ENCODE peak calls at places on chromosomes 2 and 18, in ten cellular contexts. One of them, this sample, is unnamed.
A peak's percentile ranks its signal among the peaks of the same experiment; 100 is the strongest.

GRCh38 chr2:101718993-101719571 is 21.6 kb downstream of the MAP4K4 start:
- DNase-seq in A549: no peak
- DNase-seq in retinal pigment epithelial cell: no peak
- DNase-seq in GM06990: no peak
- DNase-seq in cardiac fibroblast: no peak
- DNase-seq in kidney: no peak
- DNase-seq in astrocyte of the spinal cord: no peak
- DNase-seq in lower leg skin: no peak
- DNase-seq in pancreas: no peak
- DNase-seq in CD4-positive, CD25-positive, alpha-beta regulatory T cell: no peak
- DNase-seq in this sample: no peak

GRCh38 chr2:187220100-187220499 is 228.0 kb downstream of the CALCRL start:
- DNase-seq in astrocyte of the spinal cord: no peak
- DNase-seq in A549: no peak
- DNase-seq in CD4-positive, CD25-positive, alpha-beta regulatory T cell: no peak
- DNase-seq in GM06990: no peak
- DNase-seq in retinal pigment epithelial cell: no peak
- DNase-seq in kidney: no peak
- DNase-seq in lower leg skin: no peak
- DNase-seq in pancreas: no peak
- DNase-seq in cardiac fibroblast: no peak
- DNase-seq in this sample: no peak

GRCh38 chr2:70978388-70979357 is at the start of gene ANKRD53:
- DNase-seq in cardiac fibroblast: peak; percentile 56
- DNase-seq in pancreas: peak; percentile 82
- DNase-seq in A549: no peak
- DNase-seq in GM06990: peak; percentile 41
- DNase-seq in lower leg skin: peak; percentile 91
- DNase-seq in CD4-positive, CD25-positive, alpha-beta regulatory T cell: peak; percentile 26
- DNase-seq in retinal pigment epithelial cell: no peak
- DNase-seq in astrocyte of the spinal cord: peak; percentile 13
- DNase-seq in kidney: peak; percentile 86
- DNase-seq in this sample: no peak

GRCh38 chr2:209577376-209578357 is 153.8 kb downstream of the MAP2 start:
- DNase-seq in lower leg skin: no peak
- DNase-seq in A549: peak; percentile 12
- DNase-seq in astrocyte of the spinal cord: peak; percentile 28
- DNase-seq in kidney: no peak
- DNase-seq in GM06990: no peak
- DNase-seq in cardiac fibroblast: peak; percentile 43
- DNase-seq in pancreas: no peak
- DNase-seq in retinal pigment epithelial cell: no peak
- DNase-seq in CD4-positive, CD25-positive, alpha-beta regulatory T cell: no peak
- DNase-seq in this sample: no peak

GRCh38 chr18:8882632-8883408 is 177.5 kb downstream of the MTCL1 start:
- DNase-seq in pancreas: no peak
- DNase-seq in kidney: no peak
- DNase-seq in GM06990: no peak
- DNase-seq in CD4-positive, CD25-positive, alpha-beta regulatory T cell: no peak
- DNase-seq in lower leg skin: no peak
- DNase-seq in A549: peak; percentile 51
- DNase-seq in astrocyte of the spinal cord: no peak
- DNase-seq in cardiac fibroblast: no peak
- DNase-seq in retinal pigment epithelial cell: no peak
- DNase-seq in this sample: no peak

GRCh38 chr2:166197446-166197845 is 69.6 kb upstream of the SCN1A start:
- DNase-seq in cardiac fibroblast: peak; percentile 75
- DNase-seq in astrocyte of the spinal cord: no peak
- DNase-seq in GM06990: no peak
- DNase-seq in lower leg skin: no peak
- DNase-seq in pancreas: no peak
- DNase-seq in A549: no peak
- DNase-seq in CD4-positive, CD25-positive, alpha-beta regulatory T cell: no peak
- DNase-seq in retinal pigment epithelial cell: no peak
- DNase-seq in kidney: no peak
- DNase-seq in this sample: no peak

GRCh38 chr2:558302-558642 is 118.9 kb downstream of the TMEM18 start:
- DNase-seq in lower leg skin: no peak
- DNase-seq in cardiac fibroblast: no peak
- DNase-seq in kidney: no peak
- DNase-seq in GM06990: no peak
- DNase-seq in astrocyte of the spinal cord: no peak
- DNase-seq in retinal pigment epithelial cell: no peak
- DNase-seq in A549: no peak
- DNase-seq in CD4-positive, CD25-positive, alpha-beta regulatory T cell: no peak
- DNase-seq in pancreas: no peak
- DNase-seq in this sample: no peak

GRCh38 chr18:13221821-13222220 is 3.3 kb downstream of the LDLRAD4 start:
- DNase-seq in astrocyte of the spinal cord: peak; percentile 38
- DNase-seq in pancreas: no peak
- DNase-seq in CD4-positive, CD25-positive, alpha-beta regulatory T cell: no peak
- DNase-seq in GM06990: no peak
- DNase-seq in retinal pigment epithelial cell: no peak
- DNase-seq in kidney: peak; percentile 93
- DNase-seq in A549: no peak
- DNase-seq in cardiac fibroblast: peak; percentile 33
- DNase-seq in lower leg skin: peak; percentile 86
- DNase-seq in this sample: no peak

GRCh38 chr18:31233550-31234306 is 71.1 kb upstream of the DSC1 start:
- DNase-seq in pancreas: peak; percentile 15
- DNase-seq in kidney: no peak
- DNase-seq in cardiac fibroblast: no peak
- DNase-seq in retinal pigment epithelial cell: no peak
- DNase-seq in CD4-positive, CD25-positive, alpha-beta regulatory T cell: no peak
- DNase-seq in GM06990: no peak
- DNase-seq in astrocyte of the spinal cord: no peak
- DNase-seq in lower leg skin: no peak
- DNase-seq in A549: no peak
- DNase-seq in this sample: no peak

GRCh38 chr2:196233033-196233807 is 61.8 kb upstream of the STK17B start:
- DNase-seq in astrocyte of the spinal cord: peak; percentile 92
- DNase-seq in kidney: no peak
- DNase-seq in lower leg skin: no peak
- DNase-seq in retinal pigment epithelial cell: peak; percentile 55
- DNase-seq in A549: peak; percentile 49
- DNase-seq in cardiac fibroblast: peak; percentile 76
- DNase-seq in GM06990: no peak
- DNase-seq in pancreas: peak; percentile 65
- DNase-seq in CD4-positive, CD25-positive, alpha-beta regulatory T cell: no peak
- DNase-seq in this sample: no peak

GRCh38 chr18:48831802-48832201 is 119.0 kb downstream of the SMAD7 start:
- DNase-seq in kidney: no peak
- DNase-seq in GM06990: no peak
- DNase-seq in A549: no peak
- DNase-seq in retinal pigment epithelial cell: no peak
- DNase-seq in cardiac fibroblast: no peak
- DNase-seq in CD4-positive, CD25-positive, alpha-beta regulatory T cell: no peak
- DNase-seq in lower leg skin: no peak
- DNase-seq in astrocyte of the spinal cord: no peak
- DNase-seq in pancreas: no peak
- DNase-seq in this sample: no peak

DNA sequence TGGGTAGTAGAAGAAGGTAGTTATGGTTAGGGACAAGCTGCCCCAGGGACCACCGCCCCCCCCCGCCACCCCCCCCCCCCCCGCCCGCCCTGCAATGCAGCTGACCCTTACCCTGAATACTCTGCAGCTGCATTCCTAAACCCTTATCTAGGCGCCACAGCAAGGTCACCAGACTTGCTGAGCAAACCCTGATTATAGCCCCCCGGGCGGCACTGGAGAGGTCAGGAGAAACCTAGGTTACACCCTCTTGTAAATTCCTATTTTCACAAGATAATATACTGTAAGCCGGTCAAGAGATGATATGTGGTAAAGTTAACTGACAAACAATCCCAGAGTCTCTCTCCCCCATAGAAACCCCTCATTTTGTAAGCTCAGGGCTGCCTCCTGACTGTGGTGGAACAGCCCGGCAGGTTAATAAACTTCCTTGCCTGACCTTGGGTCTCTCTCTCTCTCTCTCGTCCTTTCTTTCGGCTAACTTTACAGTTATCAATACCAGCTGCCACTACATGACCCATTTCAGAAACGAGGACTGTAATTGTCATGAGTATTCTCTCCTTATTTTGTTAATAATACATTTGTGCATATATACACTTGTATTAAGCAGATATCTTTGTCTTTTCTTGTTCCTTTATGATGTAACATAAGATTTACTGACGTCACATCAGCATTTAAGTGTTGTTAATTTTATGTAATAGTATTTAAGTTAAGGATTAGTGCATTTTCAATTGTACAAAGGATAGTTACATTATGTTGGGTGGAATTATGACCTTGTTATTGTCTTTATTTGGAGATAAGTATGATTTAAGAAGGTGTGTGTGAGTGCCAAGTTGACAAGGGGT is 22.8 kb upstream of the SMAD4 start:
- DNase-seq in CD4-positive, CD25-positive, alpha-beta regulatory T cell: no peak
- DNase-seq in cardiac fibroblast: no peak
- DNase-seq in A549: no peak
- DNase-seq in lower leg skin: no peak
- DNase-seq in kidney: no peak
- DNase-seq in astrocyte of the spinal cord: no peak
- DNase-seq in pancreas: no peak
- DNase-seq in GM06990: no peak
- DNase-seq in retinal pigment epithelial cell: no peak
- DNase-seq in this sample: no peak
- H3K4me3 ChIP-seq in CD4-positive, CD25-positive, alpha-beta regulatory T cell: no peak overlapping the region
- H3K4me3 ChIP-seq in cardiac fibroblast: no peak overlapping the region
- H3K4me3 ChIP-seq in A549: no peak overlapping the region
- H3K4me3 ChIP-seq in lower leg skin: no peak overlapping the region
- H3K4me3 ChIP-seq in kidney: no peak overlapping the region
- H3K4me3 ChIP-seq in astrocyte of the spinal cord: no peak overlapping the region
- H3K4me3 ChIP-seq in pancreas: no peak overlapping the region
- H3K4me3 ChIP-seq in GM06990: no peak overlapping the region
- H3K4me3 ChIP-seq in retinal pigment epithelial cell: no peak overlapping the region
- H3K4me3 ChIP-seq in this sample: no peak overlapping the region

DNA sequence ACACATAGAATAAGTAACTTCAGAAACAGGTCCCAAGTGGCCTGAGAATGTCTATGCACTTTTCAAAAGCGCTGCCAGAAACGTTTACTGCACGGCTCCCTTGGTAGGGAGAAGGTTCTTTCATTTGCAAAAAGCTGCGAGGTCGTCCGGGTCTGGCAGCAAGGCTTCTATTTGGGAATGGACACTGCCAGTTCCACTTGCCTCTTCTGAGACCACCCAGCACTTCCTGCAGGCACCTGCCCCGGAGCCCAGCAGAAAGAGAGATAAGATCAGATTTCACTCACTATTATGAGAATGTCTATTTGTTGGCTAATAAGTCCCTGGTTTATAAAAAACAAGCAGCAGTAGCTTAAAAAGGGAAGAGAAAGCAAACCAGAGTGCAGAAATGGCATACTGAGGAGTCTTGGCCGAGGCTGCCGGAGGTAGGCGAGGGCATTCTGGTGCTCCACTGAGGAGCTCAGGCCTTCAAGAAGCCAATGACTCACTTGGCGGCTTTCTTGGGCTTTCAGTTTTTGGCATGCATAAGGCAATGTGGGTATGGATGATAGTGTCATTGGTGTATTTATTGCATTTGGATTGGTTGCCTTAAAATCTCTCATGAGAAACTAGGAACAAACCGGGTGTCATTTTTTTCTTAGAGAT is 119.4 kb upstream of the ARL5A start:
- DNase-seq in retinal pigment epithelial cell: peak; percentile 21
- DNase-seq in GM06990: peak; percentile 13
- DNase-seq in astrocyte of the spinal cord: peak; percentile 5
- DNase-seq in CD4-positive, CD25-positive, alpha-beta regulatory T cell: no peak
- DNase-seq in kidney: no peak
- DNase-seq in cardiac fibroblast: peak; percentile 8
- DNase-seq in A549: no peak
- DNase-seq in lower leg skin: no peak
- DNase-seq in pancreas: peak; percentile 17
- DNase-seq in this sample: no peak
- H3K4me3 ChIP-seq in retinal pigment epithelial cell: no peak overlapping the region
- H3K4me3 ChIP-seq in GM06990: no peak overlapping the region
- H3K4me3 ChIP-seq in astrocyte of the spinal cord: no peak overlapping the region
- H3K4me3 ChIP-seq in CD4-positive, CD25-positive, alpha-beta regulatory T cell: no peak overlapping the region
- H3K4me3 ChIP-seq in kidney: peak overlapping the region; percentile 60
- H3K4me3 ChIP-seq in cardiac fibroblast: no peak overlapping the region
- H3K4me3 ChIP-seq in A549: no peak overlapping the region
- H3K4me3 ChIP-seq in lower leg skin: no peak overlapping the region
- H3K4me3 ChIP-seq in pancreas: no peak overlapping the region
- H3K4me3 ChIP-seq in this sample: no peak overlapping the region

DNA sequence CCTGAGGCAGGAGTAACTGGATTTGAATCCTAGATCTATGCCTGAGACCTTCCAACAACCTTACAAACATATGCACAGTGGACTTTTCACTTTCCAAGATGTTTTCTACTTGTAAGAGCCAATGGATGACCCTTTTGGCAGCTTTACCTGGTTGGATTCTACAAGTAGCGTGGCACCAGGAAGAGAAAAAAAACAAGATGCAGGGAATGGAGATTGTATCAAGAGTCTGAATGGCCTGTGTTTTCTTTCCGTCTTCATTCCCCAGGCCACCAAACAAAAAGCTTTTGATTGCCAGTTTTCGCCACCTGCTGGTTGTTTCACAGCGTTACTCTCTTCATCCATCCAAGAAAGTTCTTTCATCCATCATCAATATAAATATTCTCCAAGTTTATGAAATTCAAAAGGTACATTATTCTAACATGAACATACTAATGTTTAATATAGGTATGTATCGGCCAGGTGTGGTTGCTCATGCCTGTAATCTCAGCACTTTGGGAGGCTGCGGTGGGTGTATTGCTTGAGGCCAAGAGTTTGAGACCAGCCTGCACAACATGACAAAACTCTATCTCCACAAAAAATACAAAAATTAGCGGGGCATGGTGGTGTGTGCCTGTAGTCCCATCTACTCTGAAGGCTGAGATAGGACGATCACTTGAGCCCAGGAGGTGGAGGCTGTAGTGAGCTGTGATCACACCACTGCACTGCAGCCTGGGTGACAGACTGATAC is 3.5 kb upstream of the BCL2 start:
- DNase-seq in CD4-positive, CD25-positive, alpha-beta regulatory T cell: peak; percentile 42
- DNase-seq in A549: peak; percentile 68
- DNase-seq in kidney: no peak
- DNase-seq in retinal pigment epithelial cell: no peak
- DNase-seq in pancreas: peak; percentile 61
- DNase-seq in lower leg skin: no peak
- DNase-seq in astrocyte of the spinal cord: peak; percentile 71
- DNase-seq in cardiac fibroblast: peak; percentile 86
- DNase-seq in GM06990: no peak
- DNase-seq in this sample: peak; percentile 32
- H3K4me3 ChIP-seq in CD4-positive, CD25-positive, alpha-beta regulatory T cell: no peak overlapping the region
- H3K4me3 ChIP-seq in A549: no peak overlapping the region
- H3K4me3 ChIP-seq in kidney: no peak overlapping the region
- H3K4me3 ChIP-seq in retinal pigment epithelial cell: no peak overlapping the region
- H3K4me3 ChIP-seq in pancreas: no peak overlapping the region
- H3K4me3 ChIP-seq in lower leg skin: no peak overlapping the region
- H3K4me3 ChIP-seq in astrocyte of the spinal cord: no peak overlapping the region
- H3K4me3 ChIP-seq in cardiac fibroblast: no peak overlapping the region
- H3K4me3 ChIP-seq in GM06990: no peak overlapping the region
- H3K4me3 ChIP-seq in this sample: no peak overlapping the region

DNA sequence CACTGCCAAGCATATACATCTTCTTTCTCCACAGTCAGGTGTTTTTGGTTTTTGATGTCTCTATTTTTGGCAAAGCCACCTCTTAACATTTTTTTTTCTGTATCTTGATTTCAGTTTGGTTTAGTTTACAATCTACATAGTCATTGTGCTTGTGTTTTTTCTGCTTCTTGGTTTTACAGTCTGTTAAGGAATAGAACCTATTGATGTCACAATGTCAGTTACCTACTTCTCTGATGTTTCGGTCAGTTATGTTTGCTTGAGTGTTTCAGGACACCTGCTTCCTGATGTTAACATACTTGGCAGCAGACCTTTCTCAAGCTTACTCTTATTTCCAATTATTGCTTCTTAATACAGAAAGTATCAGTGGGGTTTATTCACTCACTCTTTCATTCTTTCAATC is 253.3 kb downstream of the SPAG16 start:
- DNase-seq in astrocyte of the spinal cord: no peak
- DNase-seq in kidney: no peak
- DNase-seq in cardiac fibroblast: no peak
- DNase-seq in retinal pigment epithelial cell: no peak
- DNase-seq in CD4-positive, CD25-positive, alpha-beta regulatory T cell: no peak
- DNase-seq in GM06990: no peak
- DNase-seq in pancreas: no peak
- DNase-seq in lower leg skin: no peak
- DNase-seq in A549: no peak
- DNase-seq in this sample: no peak
- H3K4me3 ChIP-seq in astrocyte of the spinal cord: no peak overlapping the region
- H3K4me3 ChIP-seq in kidney: no peak overlapping the region
- H3K4me3 ChIP-seq in cardiac fibroblast: no peak overlapping the region
- H3K4me3 ChIP-seq in retinal pigment epithelial cell: no peak overlapping the region
- H3K4me3 ChIP-seq in CD4-positive, CD25-positive, alpha-beta regulatory T cell: no peak overlapping the region
- H3K4me3 ChIP-seq in GM06990: no peak overlapping the region
- H3K4me3 ChIP-seq in pancreas: no peak overlapping the region
- H3K4me3 ChIP-seq in lower leg skin: no peak overlapping the region
- H3K4me3 ChIP-seq in A549: no peak overlapping the region
- H3K4me3 ChIP-seq in this sample: no peak overlapping the region

This sample was measured in Panc1.